ENCODE peak calls at places on chromosomes 13 and 19, in ten cellular contexts. E is tibial nerve, C is HCT116, A is IMR-90, K is esophagus squamous epithelium, V is ovary, D is transverse colon, F is right lobe of liver, H is spleen, T is K562. Q is an unnamed sample.

GRCh38 chr19:1125601-1126533 is 22.1 kb downstream of the GPX4 start:
- DNase-seq in E (no peak), C (no peak), A (peak; percentile 41), K (no peak), V (no peak), D (no peak), F (no peak), H (no peak), T (no peak), Q (no peak)

GRCh38 chr19:55368701-55369563 is 1.3 kb downstream of the IL11 start:
- DNase-seq in E (no peak), C (no peak), A (peak; percentile 49), K (no peak), V (no peak), D (no peak), F (no peak), H (no peak), T (peak; percentile 67), Q (peak; percentile 54)

GRCh38 chr13:30792257-30793000 is 57.1 kb downstream of the ALOX5AP start:
- DNase-seq in E (peak; percentile 55), C (peak; percentile 47), A (peak; percentile 94), K (no peak), V (peak; percentile 84), D (peak; percentile 50), F (peak; percentile 76), H (peak; percentile 80), T (peak; percentile 3), Q (peak; percentile 89)

GRCh38 chr19:29507081-29507860 is 18.5 kb upstream of the VSTM2B start:
- DNase-seq in E (no peak), C (no peak), A (no peak), K (no peak), V (no peak), D (no peak), F (no peak), H (peak; percentile 64), T (no peak), Q (no peak)

GRCh38 chr13:38970380-38971051 is 20.1 kb downstream of the STOML3 start:
- DNase-seq in E (no peak), C (no peak), A (no peak), K (no peak), V (no peak), D (no peak), F (no peak), H (no peak), T (no peak), Q (no peak)

GRCh38 chr13:33796095-33796494 is 21.9 kb upstream of the RFC3 start:
- DNase-seq in E (no peak), C (no peak), A (no peak), K (no peak), V (no peak), D (no peak), F (no peak), H (no peak), T (no peak), Q (no peak)

GRCh38 chr13:21777813-21778212 is 106.9 kb downstream of the FGF9 start:
- DNase-seq in E (no peak), C (no peak), A (no peak), K (no peak), V (no peak), D (no peak), F (no peak), H (no peak), T (no peak), Q (no peak)

GRCh38 chr13:39378293-39378692 is 224.7 kb downstream of the LHFPL6 start:
- DNase-seq in E (no peak), C (no peak), A (no peak), K (no peak), V (no peak), D (no peak), F (no peak), H (no peak), T (no peak), Q (no peak)

GRCh38 chr13:24834902-24835510 is 71.0 kb downstream of the RNF17 start:
- DNase-seq in E (no peak), C (no peak), A (no peak), K (no peak), V (no peak), D (peak; percentile 11), F (no peak), H (no peak), T (peak; percentile 26), Q (no peak)

GRCh38 chr19:1315470-1316166 is 29.9 kb downstream of the EFNA2 start:
- DNase-seq in E (no peak), C (peak; percentile 18), A (peak; percentile 25), K (no peak), V (peak; percentile 50), D (peak; percentile 64), F (peak; percentile 67), H (peak; percentile 81), T (peak; percentile 81), Q (peak; percentile 41)

GRCh38 chr13:93259527-93260080 is 33.0 kb downstream of the GPC6 start:
- DNase-seq in E (no peak), C (no peak), A (peak; percentile 15), K (no peak), V (no peak), D (no peak), F (no peak), H (no peak), T (no peak), Q (no peak)

DNA sequence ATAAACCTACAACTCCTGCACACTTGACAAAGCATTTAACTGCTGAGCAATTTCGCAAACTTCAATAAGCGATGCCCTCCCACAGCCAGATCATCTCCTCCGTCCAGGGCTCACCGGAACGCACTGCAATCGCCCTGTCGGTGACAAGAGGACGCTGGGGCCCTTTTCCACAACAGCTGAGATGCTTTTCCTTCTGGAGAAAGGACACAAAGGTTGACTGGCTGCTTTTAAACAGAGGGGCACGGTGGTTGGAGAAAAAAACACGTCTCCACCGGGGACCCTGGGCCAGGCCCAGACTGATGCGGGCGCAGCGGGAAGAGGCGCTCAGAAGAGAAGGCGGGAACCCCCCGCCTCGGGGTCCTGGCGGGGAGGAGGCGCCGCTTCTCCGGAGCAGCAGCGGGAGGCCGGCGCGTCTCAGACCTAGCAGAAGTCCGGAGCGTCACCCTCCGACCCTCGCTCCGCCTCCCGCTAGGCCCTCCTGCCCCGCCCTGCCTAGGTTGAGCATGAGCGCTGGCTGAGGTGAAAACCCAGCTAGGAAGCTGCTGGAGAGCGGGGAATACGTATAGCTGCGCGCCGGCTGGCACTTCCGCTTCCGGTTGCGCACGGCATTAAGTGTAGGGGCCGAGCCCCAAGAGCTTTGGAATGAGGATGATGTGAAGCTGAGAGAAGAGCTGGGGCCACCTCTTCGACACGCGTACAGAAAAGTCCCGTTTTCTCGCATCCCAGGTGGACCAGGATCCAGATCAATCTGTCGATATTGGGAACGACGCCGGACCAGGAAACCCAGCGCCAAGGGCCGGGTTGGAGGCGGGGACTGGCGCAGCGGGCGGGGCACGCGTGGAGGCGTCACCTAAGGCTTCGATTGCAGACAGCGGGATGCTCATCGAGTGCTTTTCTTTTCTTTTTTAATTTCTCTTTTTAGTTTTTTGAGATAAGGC is at the start of gene ZNF846:
- DNase-seq in E (peak; percentile 76), C (no peak), A (peak; percentile 96), K (peak; percentile 63), V (peak; percentile 91), D (peak; percentile 95), F (peak; percentile 96), H (peak; percentile 99), T (peak; percentile 98), Q (peak; percentile 96)
- TF ChIP-seq POLR2A in E (peak; percentile 50), C (no peak), A (peak; percentile 19), K (no peak), V (peak; percentile 59), D (peak; percentile 87), F (peak; percentile 49), H (no peak), T (peak; percentile 87), Q (peak; percentile 62)

DNA sequence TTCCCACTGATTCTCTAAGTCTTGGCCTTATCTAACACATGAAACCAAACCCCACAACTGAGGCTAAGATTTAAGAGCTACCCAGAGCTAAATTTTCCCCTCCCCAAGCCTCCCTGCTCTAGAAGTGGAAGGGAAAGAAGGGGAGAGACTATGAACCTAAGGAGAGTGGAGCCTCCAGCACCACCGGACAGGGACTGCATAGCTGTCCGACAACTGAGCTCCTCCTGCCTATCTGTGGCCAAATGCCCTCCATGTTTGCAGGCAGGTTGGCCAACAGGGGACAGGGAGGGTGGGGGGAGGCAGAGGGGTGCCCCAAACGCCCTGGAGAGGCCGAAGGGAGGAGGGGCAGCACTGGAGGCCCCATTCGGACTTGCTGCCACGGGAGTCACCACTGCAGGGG is 6.0 kb upstream of the NAPA start:
- DNase-seq in E (no peak), C (no peak), A (no peak), K (no peak), V (no peak), D (no peak), F (no peak), H (no peak), T (no peak), Q (no peak)
- H3K4me1 ChIP-seq in E (no peaks in the 10 kb centered on the region), C (peaks cover 3% of the 10 kb centered on the region), A (peaks cover 2% of the 10 kb centered on the region), K (no peaks in the 10 kb centered on the region), V (peaks cover 4% of the 10 kb centered on the region), D (peaks cover 5% of the 10 kb centered on the region), F (peaks cover 6% of the 10 kb centered on the region), H (peaks cover 34% of the 10 kb centered on the region), T (peaks cover 15% of the 10 kb centered on the region), Q (peaks cover 13% of the 10 kb centered on the region)

DNA sequence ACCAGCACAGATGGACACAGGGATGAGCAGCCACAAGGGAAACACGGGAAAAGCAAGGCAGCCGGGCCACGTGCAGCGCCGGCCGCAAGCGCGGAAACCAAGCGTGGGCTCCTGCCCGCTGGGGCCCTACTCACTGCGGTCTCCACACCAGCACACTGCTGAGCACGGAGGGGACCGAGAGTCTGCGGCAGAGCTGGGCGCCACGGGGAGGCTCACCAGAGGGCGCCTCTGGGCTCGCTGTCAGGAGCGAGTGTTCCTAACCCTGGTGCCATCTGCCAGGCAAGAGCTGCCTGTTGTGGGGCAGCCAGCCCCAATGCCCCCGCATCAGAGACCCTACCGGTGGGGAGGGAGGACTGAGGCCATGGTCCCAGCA is 26.5 kb downstream of the MPND start:
- DNase-seq in E (no peak), C (no peak), A (peak; percentile 26), K (no peak), V (no peak), D (peak; percentile 76), F (peak; percentile 54), H (peak; percentile 93), T (peak; percentile 34), Q (no peak)
- H3K27ac ChIP-seq in E (peak overlapping the region; percentile 100), C (peak overlapping the region; percentile 3), A (no peak overlapping the region), K (peak overlapping the region; percentile 96), V (peak overlapping the region; percentile 59), D (peak overlapping the region; percentile 73), F (peak overlapping the region; percentile 58), H (peak overlapping the region; percentile 92), T (peak overlapping the region; percentile 67), Q (no peak overlapping the region)

DNA sequence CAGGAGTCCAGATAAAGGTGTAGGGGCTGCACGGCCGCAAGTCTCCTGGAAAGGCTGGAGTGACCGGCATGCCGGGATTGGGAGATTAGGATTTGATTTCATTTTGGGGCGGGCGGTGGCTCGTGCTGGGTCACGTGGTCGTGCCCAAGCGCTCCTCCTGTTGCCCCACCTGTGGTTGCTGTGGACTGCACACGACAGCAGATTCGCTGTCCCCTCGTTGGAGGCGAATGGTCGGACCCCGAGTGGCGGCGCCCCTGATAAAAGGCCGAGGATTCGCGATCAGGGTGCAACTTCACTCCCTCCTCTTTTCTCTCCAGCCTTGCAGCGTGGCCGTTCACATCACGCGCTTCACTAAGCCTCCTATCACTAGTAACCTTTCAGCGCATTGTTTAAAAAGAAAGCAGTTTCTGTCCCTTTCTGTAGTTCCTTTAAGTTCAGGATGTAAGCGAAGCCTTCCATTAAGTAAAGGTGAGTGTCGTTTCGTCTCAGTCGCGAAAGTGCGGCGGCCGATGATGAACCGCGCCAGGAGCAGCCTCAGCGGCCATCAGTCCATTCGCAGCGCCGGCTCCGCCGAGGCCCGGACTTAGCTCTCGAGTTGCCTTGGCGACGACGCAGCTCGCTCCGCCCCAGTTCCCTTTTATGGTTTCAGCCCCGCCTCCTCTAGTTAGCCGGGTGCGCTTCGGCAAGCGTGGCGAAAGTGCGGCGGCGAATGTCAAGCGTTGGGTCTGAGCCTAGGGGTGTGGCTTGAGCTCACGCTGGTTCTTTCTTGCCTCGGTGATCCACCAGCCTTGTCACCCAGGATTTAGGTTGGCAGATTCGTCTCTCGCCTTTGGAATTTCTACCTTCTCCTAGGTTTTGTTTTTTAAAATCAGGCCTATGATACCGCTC is 1.7 kb upstream of the PPP1R37 start:
- DNase-seq in E (peak; percentile 96), C (peak; percentile 99), A (peak; percentile 99), K (peak; percentile 76), V (peak; percentile 97), D (peak; percentile 99), F (peak; percentile 99), H (peak; percentile 99), T (peak; percentile 93), Q (peak; percentile 99)
- TF ChIP-seq POLR2A in E (no peak), C (no peak), A (no peak), K (no peak), V (no peak), D (peak; percentile 67), F (peak; percentile 44), H (no peak), T (peak; percentile 34), Q (peak; percentile 37)